ENCODE peak calls at places on chromosome 13, in ten cellular contexts. X is ovary, V is right cardiac atrium, F is endothelial cell of umbilical vein, B is gastrocnemius medialis, D is uterus, M is SK-N-SH, G is tibial nerve, E is upper lobe of right lung, S is esophagus muscularis mucosa. J is an unnamed sample. For H3K4me1, the result is how much of the 10 kb centered on the place peaks cover.

GRCh38 chr13:79309690-79310089 is 96.4 kb downstream of the RBM26 start:
- DNase-seq in S (no peak), E (no peak), X (no peak), F (no peak), M (no peak), B (no peak), D (no peak), G (no peak), V (no peak), J (no peak)

GRCh38 chr13:37918116-37919100 is 48.8 kb upstream of the TRPC4 start:
- DNase-seq in X (no peak), G (no peak), F (no peak), B (no peak), D (no peak), E (no peak), M (no peak), S (no peak), V (no peak), J (no peak)

GRCh38 chr13:80547885-80548284 is 207.0 kb upstream of the SPRY2 start:
- DNase-seq in D (no peak), X (no peak), E (no peak), S (no peak), M (no peak), V (peak), B (no peak), G (no peak), F (peak), J (no peak)

GRCh38 chr13:75418997-75419396 is 63.0 kb downstream of the TBC1D4 start:
- DNase-seq in M (no peak), D (no peak), G (no peak), X (no peak), E (no peak), B (no peak), F (no peak), V (no peak), S (no peak), J (no peak)

GRCh38 chr13:30510091-30510490 is 44.4 kb upstream of the HMGB1 start:
- DNase-seq in B (no peak), M (no peak), F (no peak), E (no peak), V (no peak), X (no peak), G (no peak), S (no peak), D (no peak), J (no peak)

GRCh38 chr13:45196622-45197021 is 4.2 kb downstream of the KCTD4 start:
- DNase-seq in X (no peak), D (no peak), F (no peak), V (no peak), B (no peak), S (no peak), M (no peak), G (no peak), E (no peak), J (no peak)

GRCh38 chr13:46382224-46382623 is 4.8 kb downstream of the RUBCNL start:
- DNase-seq in S (no peak), B (no peak), M (no peak), G (no peak), X (no peak), D (no peak), E (no peak), V (no peak), F (no peak), J (no peak)

GRCh38 chr13:77767413-77767812 is 69.9 kb downstream of the SLAIN1 start:
- DNase-seq in D (no peak), M (no peak), B (no peak), E (no peak), F (no peak), X (no peak), S (no peak), G (no peak), V (no peak), J (no peak)

GRCh38 chr13:114285166-114285808 is 3.9 kb downstream of the UPF3A start:
- DNase-seq in X (no peak), B (no peak), S (no peak), F (no peak), E (no peak), G (no peak), D (no peak), V (no peak), M (no peak), J (no peak)

GRCh38 chr13:36344173-36344572 is 2.0 kb downstream of the SPART start:
- DNase-seq in D (no peak), M (no peak), B (peak), F (no peak), E (no peak), G (no peak), S (no peak), V (no peak), X (peak), J (no peak)

GRCh38 chr13:84737671-84738070 is 855.4 kb upstream of the SLITRK1 start:
- DNase-seq in S (no peak), F (no peak), B (no peak), D (no peak), V (no peak), E (no peak), M (no peak), X (no peak), G (no peak), J (no peak)

GRCh38 chr13:88063741-88064140 is 392.6 kb downstream of the SLITRK5 start:
- DNase-seq in X (no peak), S (no peak), V (no peak), D (no peak), B (no peak), F (no peak), E (no peak), M (no peak), G (no peak), J (no peak)

GRCh38 chr13:24228852-24229458 is 68.4 kb downstream of the SPATA13 start:
- DNase-seq in D (no peak), M (peak), X (peak), B (no peak), E (no peak), G (peak), S (no peak), V (no peak), F (peak), J (peak)

GRCh38 chr13:51494151-51494550 is 41.3 kb upstream of the INTS6 start:
- DNase-seq in F (no peak), E (no peak), D (no peak), V (no peak), G (no peak), S (no peak), X (no peak), B (no peak), M (no peak), J (no peak)

GRCh38 chr13:110274687-110275086 is 32.3 kb downstream of the COL4A1 start:
- DNase-seq in V (peak), G (no peak), E (no peak), M (no peak), B (no peak), S (peak), X (no peak), F (no peak), D (no peak), J (no peak)

GRCh38 chr13:45047394-45048328 is 58.3 kb downstream of the GPALPP1 start:
- DNase-seq in D (peak), G (peak), V (peak), X (peak), F (peak), E (peak), M (peak), B (peak), S (no peak), J (peak)

DNA sequence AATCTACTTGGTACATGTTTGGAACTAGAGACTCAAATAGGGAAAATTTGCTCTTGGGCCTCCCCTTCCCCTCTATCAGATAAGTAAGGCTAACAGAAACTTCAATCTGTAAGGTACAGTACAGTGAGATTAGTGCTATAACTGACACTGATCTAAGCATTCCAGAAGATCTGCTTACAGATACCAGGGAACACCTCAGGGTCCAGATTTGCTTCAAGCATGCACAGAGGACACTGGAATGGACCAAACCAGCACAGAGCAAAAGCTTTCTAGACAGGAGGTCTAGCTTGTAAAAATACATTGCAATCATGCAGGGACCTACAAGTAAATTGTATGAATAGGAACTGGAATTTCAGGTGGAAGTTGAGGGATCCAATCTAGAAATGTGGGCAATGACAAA is 16.4 kb downstream of the DIAPH3 start:
- DNase-seq in S (no peak), F (no peak), X (no peak), V (no peak), M (no peak), B (no peak), G (no peak), E (no peak), D (no peak), J (no peak)
- H3K27ac ChIP-seq in S (no peak), F (no peak), X (no peak), V (no peak), M (no peak), B (no peak), G (no peak), E (no peak), D (no peak), J (no peak)

DNA sequence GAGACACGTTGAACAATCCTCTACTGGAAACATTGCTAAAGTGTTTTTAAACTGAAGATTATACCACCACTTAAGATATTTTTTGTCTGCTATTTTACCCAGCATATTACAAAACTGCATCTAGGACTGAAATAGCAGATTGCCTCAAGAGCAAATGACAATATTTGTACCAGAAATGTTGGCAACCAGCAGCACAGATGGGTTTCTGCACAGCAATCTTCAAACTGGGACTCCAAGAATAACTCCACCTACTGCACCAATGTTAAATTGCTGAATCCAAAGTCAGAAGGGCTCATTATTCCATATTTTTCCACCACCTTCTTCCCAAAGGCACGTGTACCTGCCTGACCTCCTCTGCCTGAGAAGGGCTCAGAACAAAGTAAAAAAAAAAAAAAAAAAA is 79.6 kb downstream of the FOXO1 start:
- DNase-seq in M (no peak), S (no peak), V (no peak), E (no peak), X (no peak), F (peak), D (no peak), G (no peak), B (peak), J (no peak)
- H3K4me1 ChIP-seq in M (under half), S (half or more), V (under half), E (half or more), X (under half), F (half or more), D (under half), G (half or more), B (half or more), J (under half)

GRCh38 chr13:74171621-74172020 is 37.4 kb upstream of the KLF12 start:
- DNase-seq in E (no peak), X (no peak), S (no peak), D (no peak), G (no peak), F (no peak), V (no peak), M (no peak), B (no peak), J (no peak)

GRCh38 chr13:74162782-74163181 is 28.6 kb upstream of the KLF12 start:
- DNase-seq in M (no peak), B (no peak), F (no peak), S (no peak), X (no peak), D (no peak), V (no peak), G (no peak), E (no peak), J (no peak)

GRCh38 chr13:74173822-74174221 is 39.6 kb upstream of the KLF12 start:
- DNase-seq in V (no peak), S (no peak), F (no peak), D (no peak), B (no peak), M (no peak), G (no peak), X (no peak), E (no peak), J (no peak)

GRCh38 chr13:74166286-74166685 is 32.1 kb upstream of the KLF12 start:
- DNase-seq in S (no peak), M (no peak), D (no peak), V (no peak), G (no peak), B (no peak), F (no peak), E (no peak), X (no peak), J (no peak)

GRCh38 chr13:74168263-74168675 is 34.1 kb upstream of the KLF12 start:
- DNase-seq in F (no peak), S (no peak), X (no peak), D (no peak), V (no peak), G (no peak), E (no peak), M (no peak), B (peak), J (no peak)
- H3K27ac ChIP-seq in F (no peak), S (no peak), X (no peak), D (no peak), V (peak), G (no peak), E (no peak), M (no peak), B (peak), J (no peak)

GRCh38 chr13:106521101-106521799 is 14.2 kb downstream of the EFNB2 start:
- DNase-seq in X (no peak), D (no peak), B (no peak), M (no peak), G (no peak), F (no peak), V (no peak), E (no peak), S (no peak), J (no peak)
- H3K4me1 ChIP-seq in X (under half), D (under half), B (under half), M (under half), G (under half), F (under half), V (under half), E (under half), S (under half), J (under half)

DNA sequence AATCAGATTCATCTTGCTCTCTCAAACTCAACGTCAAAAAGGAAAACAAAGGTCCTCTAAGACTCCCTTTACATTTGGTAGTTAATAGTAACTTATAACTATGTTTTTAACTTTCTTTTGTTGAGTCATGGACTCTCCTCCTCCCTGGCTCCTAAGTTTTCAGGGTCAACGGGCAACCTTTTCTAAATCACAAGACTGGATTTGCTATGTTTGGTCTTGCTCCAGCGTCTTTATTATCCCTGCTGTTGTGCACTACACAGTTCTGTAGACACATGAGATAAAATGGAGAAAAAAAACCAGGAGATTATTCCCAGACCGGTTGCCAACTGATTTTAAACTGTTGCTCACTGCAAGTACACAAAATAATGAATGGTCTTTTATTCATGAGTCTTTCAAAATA is 1.9 kb upstream of the ITM2B start:
- DNase-seq in F (peak), V (no peak), X (peak), M (no peak), D (no peak), S (no peak), G (no peak), E (no peak), B (no peak), J (no peak)
- H3K27ac ChIP-seq in F (no peak), V (no peak), X (peak), M (no peak), D (peak), S (peak), G (peak), E (no peak), B (no peak), J (no peak)

DNA sequence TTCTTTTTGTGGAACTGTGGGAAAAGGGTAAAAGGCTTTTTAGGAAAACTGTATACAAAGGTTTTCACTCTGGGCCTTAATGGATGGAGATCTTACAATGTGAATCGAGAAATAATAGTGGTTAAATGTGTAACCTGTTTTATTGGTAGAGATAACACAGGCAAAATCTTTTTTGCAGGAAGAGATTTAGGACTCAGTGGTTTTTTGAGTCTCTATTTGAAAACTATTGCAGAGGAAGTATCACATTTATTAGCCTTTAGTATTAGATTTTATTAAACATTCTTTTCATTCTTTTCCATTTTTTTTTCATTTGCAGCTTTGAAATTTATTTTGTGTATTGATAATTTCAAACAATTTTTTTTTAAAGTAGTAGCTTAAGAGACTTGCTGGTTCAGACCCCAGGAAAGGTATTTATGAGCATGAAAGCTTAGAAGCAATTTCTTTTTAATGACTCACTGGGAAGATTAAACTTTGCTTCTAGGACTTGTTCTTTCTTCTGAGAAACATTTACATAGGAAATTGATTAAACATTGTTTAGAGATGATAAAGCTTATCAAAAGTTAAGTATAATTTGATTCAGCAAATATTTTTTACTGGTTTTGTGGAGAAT is 10.5 kb downstream of the KLF5 start:
- DNase-seq in F (no peak), X (no peak), B (no peak), G (no peak), M (no peak), V (no peak), S (no peak), D (no peak), E (no peak), J (no peak)
- H3K4me1 ChIP-seq in F (under half), X (under half), B (under half), G (under half), M (under half), V (under half), S (under half), D (under half), E (under half), J (under half)

DNA sequence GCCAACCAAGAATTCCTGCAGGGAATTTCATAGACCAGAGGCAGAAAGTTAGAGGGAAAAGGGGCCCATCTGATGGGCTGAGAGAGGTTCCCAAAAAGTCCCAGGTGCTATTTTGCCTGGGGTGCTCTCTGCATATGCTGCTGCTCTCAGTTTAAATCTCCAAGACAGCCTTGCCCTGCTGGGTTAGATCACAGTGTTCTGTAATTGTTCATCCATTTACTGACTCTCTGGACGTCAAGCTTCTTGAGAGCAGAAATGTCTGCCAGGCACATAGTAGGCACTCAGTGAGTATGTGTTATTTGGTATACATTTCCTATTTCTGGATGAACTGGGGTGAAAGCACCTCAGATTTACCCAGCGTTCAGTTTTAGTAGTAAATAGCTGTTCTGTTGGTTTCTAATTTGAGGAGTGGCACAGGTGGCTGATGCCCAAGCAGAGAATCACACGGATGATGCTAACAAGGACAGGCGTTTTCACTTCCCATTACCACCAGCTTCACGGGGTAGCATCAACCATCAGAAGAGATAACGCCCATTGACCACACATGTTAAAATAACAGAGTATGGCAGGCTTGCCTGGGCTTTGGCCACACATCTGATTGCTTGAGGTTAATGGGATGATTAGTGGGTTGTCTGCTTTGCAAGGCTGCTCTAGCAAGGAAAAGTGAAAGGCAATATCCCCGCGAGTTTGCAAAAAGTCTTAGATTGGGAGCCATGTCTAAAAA is 161.1 kb downstream of the SLC7A1 start:
- DNase-seq in G (no peak), V (no peak), B (no peak), F (no peak), X (no peak), M (peak), D (no peak), E (no peak), S (no peak), J (no peak)
- H3K27ac ChIP-seq in G (peak), V (peak), B (peak), F (no peak), X (peak), M (peak), D (peak), E (no peak), S (peak), J (no peak)

DNA sequence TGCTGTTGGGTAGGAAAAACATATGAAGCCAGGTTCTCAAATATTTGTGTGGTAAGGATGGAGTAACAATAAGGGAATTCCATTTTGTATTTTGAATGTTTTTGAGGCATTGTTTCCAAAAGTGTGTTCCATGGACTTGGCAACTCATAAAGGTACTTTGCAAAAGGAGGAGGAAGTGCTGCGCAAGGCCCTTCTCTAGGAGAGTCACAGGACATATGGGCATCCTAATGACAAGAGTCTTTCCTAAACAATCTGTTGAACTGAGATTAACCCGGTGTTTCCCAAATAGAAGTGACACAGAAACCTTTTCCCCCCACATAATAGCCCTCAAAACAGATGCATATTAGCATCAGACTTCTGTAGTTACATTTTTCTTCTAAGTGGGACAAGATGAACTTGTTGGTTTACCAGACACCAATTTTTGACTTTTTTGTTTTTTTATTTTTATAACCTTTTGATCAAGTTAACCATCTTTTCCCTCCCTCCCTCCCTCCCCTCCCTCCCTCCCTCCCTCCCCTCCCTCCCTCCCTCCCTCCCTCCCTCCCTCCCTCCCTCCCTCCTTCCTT is 209.3 kb downstream of the PCCA start:
- DNase-seq in X (no peak), F (peak), B (no peak), E (no peak), D (no peak), V (no peak), S (no peak), G (no peak), M (no peak), J (no peak)
- H3K4me1 ChIP-seq in X (under half), F (under half), B (under half), E (under half), D (under half), V (under half), S (under half), G (under half), M (under half), J (under half)

GRCh38 chr13:86862137-86862536 is 809.0 kb upstream of the SLITRK5 start:
- DNase-seq in S (no peak), E (no peak), X (no peak), F (no peak), B (no peak), D (no peak), V (no peak), G (no peak), M (no peak), J (no peak)
- H3K27ac ChIP-seq in S (no peak), E (no peak), X (no peak), F (no peak), B (no peak), D (no peak), V (no peak), G (no peak), M (no peak), J (no peak)

DNA sequence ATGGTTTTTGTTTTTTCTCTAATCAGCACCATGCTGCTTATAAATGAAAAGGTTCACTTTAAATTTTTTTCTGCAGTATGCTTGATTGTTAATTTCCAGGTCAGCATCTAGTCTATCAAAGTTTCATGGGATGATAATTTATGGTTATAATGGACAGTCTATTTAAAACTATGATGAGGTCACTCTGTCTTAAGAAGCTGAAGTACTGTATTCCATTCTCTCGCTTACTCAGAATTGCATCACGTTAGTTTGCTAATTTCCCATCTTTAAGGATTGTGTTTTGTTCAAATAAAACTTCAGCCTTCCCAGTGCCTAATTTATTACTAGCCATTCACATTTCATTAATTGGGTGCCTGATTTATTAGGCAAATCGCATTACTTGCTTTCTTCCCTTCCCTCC is 94.3 kb downstream of the GPC6 start:
- DNase-seq in S (no peak), V (no peak), X (no peak), M (no peak), B (no peak), E (no peak), G (no peak), D (no peak), F (no peak), J (no peak)
- H3K4me1 ChIP-seq in S (under half), V (under half), X (under half), M (under half), B (under half), E (under half), G (under half), D (under half), F (under half), J (under half)